ENCODE peak calls at places on chromosomes 12 and 14, in five cellular contexts. One of them, this sample, is unnamed. For H3K9me3, the result is how much of the 10 kb centered on the place peaks cover.

GRCh38 chr14:75252254-75252837 is 26.3 kb upstream of the FOS start:
- DNase-seq in kidney: peak
- DNase-seq in upper lobe of left lung: peak
- DNase-seq in naive thymus-derived CD4-positive, alpha-beta T cell: no peak
- DNase-seq in CD4-positive, alpha-beta memory T cell: no peak
- DNase-seq in this sample: no peak

GRCh38 chr14:71460091-71460490 is 472.1 kb upstream of the RGS6 start:
- DNase-seq in kidney: no peak
- DNase-seq in upper lobe of left lung: no peak
- DNase-seq in naive thymus-derived CD4-positive, alpha-beta T cell: no peak
- DNase-seq in CD4-positive, alpha-beta memory T cell: no peak
- DNase-seq in this sample: no peak

GRCh38 chr12:51320695-51321320 is 3.2 kb downstream of the BIN2 start:
- DNase-seq in naive thymus-derived CD4-positive, alpha-beta T cell: no peak
- DNase-seq in CD4-positive, alpha-beta memory T cell: no peak
- DNase-seq in kidney: no peak
- DNase-seq in upper lobe of left lung: no peak
- DNase-seq in this sample: no peak

GRCh38 chr14:66444271-66444987 is 41.7 kb upstream of the CCDC196 start:
- DNase-seq in kidney: no peak
- DNase-seq in upper lobe of left lung: no peak
- DNase-seq in CD4-positive, alpha-beta memory T cell: no peak
- DNase-seq in naive thymus-derived CD4-positive, alpha-beta T cell: no peak
- DNase-seq in this sample: no peak

GRCh38 chr14:39014460-39014859 is 88.6 kb downstream of the SEC23A start:
- DNase-seq in naive thymus-derived CD4-positive, alpha-beta T cell: no peak
- DNase-seq in CD4-positive, alpha-beta memory T cell: no peak
- DNase-seq in upper lobe of left lung: no peak
- DNase-seq in kidney: no peak
- DNase-seq in this sample: no peak

GRCh38 chr12:7872565-7873304 is at the start of gene SLC2A14:
- DNase-seq in CD4-positive, alpha-beta memory T cell: no peak
- DNase-seq in naive thymus-derived CD4-positive, alpha-beta T cell: no peak
- DNase-seq in kidney: no peak
- DNase-seq in upper lobe of left lung: peak
- DNase-seq in this sample: no peak

GRCh38 chr14:35533357-35534129 is 421 bp upstream of the INSM2 start:
- DNase-seq in upper lobe of left lung: peak
- DNase-seq in CD4-positive, alpha-beta memory T cell: peak
- DNase-seq in naive thymus-derived CD4-positive, alpha-beta T cell: peak
- DNase-seq in kidney: peak
- DNase-seq in this sample: no peak

GRCh38 chr12:1576410-1577240 is 17.8 kb downstream of the FBXL14 start:
- DNase-seq in naive thymus-derived CD4-positive, alpha-beta T cell: no peak
- DNase-seq in upper lobe of left lung: no peak
- DNase-seq in CD4-positive, alpha-beta memory T cell: no peak
- DNase-seq in kidney: peak
- DNase-seq in this sample: no peak

GRCh38 chr12:42759622-42760273 is 170.2 kb upstream of the PRICKLE1 start:
- DNase-seq in naive thymus-derived CD4-positive, alpha-beta T cell: no peak
- DNase-seq in upper lobe of left lung: no peak
- DNase-seq in kidney: no peak
- DNase-seq in CD4-positive, alpha-beta memory T cell: no peak
- DNase-seq in this sample: no peak

GRCh38 chr12:107903377-107904061 is 129.0 kb downstream of the ASCL4 start:
- DNase-seq in kidney: peak
- DNase-seq in upper lobe of left lung: peak
- DNase-seq in naive thymus-derived CD4-positive, alpha-beta T cell: no peak
- DNase-seq in CD4-positive, alpha-beta memory T cell: no peak
- DNase-seq in this sample: no peak

GRCh38 chr12:92216092-92216491 is 70.4 kb upstream of the BTG1 start:
- DNase-seq in upper lobe of left lung: no peak
- DNase-seq in naive thymus-derived CD4-positive, alpha-beta T cell: no peak
- DNase-seq in kidney: no peak
- DNase-seq in CD4-positive, alpha-beta memory T cell: no peak
- DNase-seq in this sample: no peak

GRCh38 chr12:116196752-116197718 is 80.5 kb downstream of the MED13L start:
- DNase-seq in naive thymus-derived CD4-positive, alpha-beta T cell: no peak
- DNase-seq in upper lobe of left lung: no peak
- DNase-seq in CD4-positive, alpha-beta memory T cell: no peak
- DNase-seq in kidney: no peak
- DNase-seq in this sample: no peak

GRCh38 chr12:106138646-106139421 is at the start of gene NUAK1:
- DNase-seq in kidney: peak
- DNase-seq in naive thymus-derived CD4-positive, alpha-beta T cell: no peak
- DNase-seq in upper lobe of left lung: peak
- DNase-seq in CD4-positive, alpha-beta memory T cell: no peak
- DNase-seq in this sample: no peak

GRCh38 chr12:89461190-89461589 is 63.4 kb downstream of the GALNT4 start:
- DNase-seq in naive thymus-derived CD4-positive, alpha-beta T cell: no peak
- DNase-seq in CD4-positive, alpha-beta memory T cell: no peak
- DNase-seq in kidney: no peak
- DNase-seq in upper lobe of left lung: no peak
- DNase-seq in this sample: no peak

GRCh38 chr12:71556881-71557280 is 106.8 kb downstream of the ZFC3H1 start:
- DNase-seq in naive thymus-derived CD4-positive, alpha-beta T cell: no peak
- DNase-seq in upper lobe of left lung: no peak
- DNase-seq in CD4-positive, alpha-beta memory T cell: no peak
- DNase-seq in kidney: no peak
- DNase-seq in this sample: no peak

GRCh38 chr12:52279683-52280318 is 5.4 kb downstream of the KRT86 start:
- DNase-seq in CD4-positive, alpha-beta memory T cell: no peak
- DNase-seq in upper lobe of left lung: no peak
- DNase-seq in naive thymus-derived CD4-positive, alpha-beta T cell: no peak
- DNase-seq in kidney: no peak
- DNase-seq in this sample: no peak

GRCh38 chr14:77314043-77314442 is 6.6 kb downstream of the POMT2 start:
- DNase-seq in naive thymus-derived CD4-positive, alpha-beta T cell: no peak
- DNase-seq in upper lobe of left lung: no peak
- DNase-seq in CD4-positive, alpha-beta memory T cell: no peak
- DNase-seq in kidney: no peak
- DNase-seq in this sample: no peak

GRCh38 chr12:65999564-66000280 is 130.8 kb downstream of the LLPH start:
- DNase-seq in CD4-positive, alpha-beta memory T cell: no peak
- DNase-seq in kidney: no peak
- DNase-seq in naive thymus-derived CD4-positive, alpha-beta T cell: no peak
- DNase-seq in upper lobe of left lung: no peak
- DNase-seq in this sample: no peak

GRCh38 chr14:100135073-100135472 is 24.4 kb downstream of the DEGS2 start:
- DNase-seq in upper lobe of left lung: no peak
- DNase-seq in CD4-positive, alpha-beta memory T cell: no peak
- DNase-seq in kidney: no peak
- DNase-seq in naive thymus-derived CD4-positive, alpha-beta T cell: no peak
- DNase-seq in this sample: no peak

GRCh38 chr12:108611884-108612415 is 14.1 kb upstream of the TMEM119 start:
- DNase-seq in kidney: no peak
- DNase-seq in CD4-positive, alpha-beta memory T cell: peak
- DNase-seq in upper lobe of left lung: no peak
- DNase-seq in naive thymus-derived CD4-positive, alpha-beta T cell: peak
- DNase-seq in this sample: peak

GRCh38 chr14:22071001-22071400 is 397.4 kb upstream of the OR4E1 start:
- DNase-seq in naive thymus-derived CD4-positive, alpha-beta T cell: peak
- DNase-seq in kidney: no peak
- DNase-seq in upper lobe of left lung: no peak
- DNase-seq in CD4-positive, alpha-beta memory T cell: peak
- DNase-seq in this sample: peak

GRCh38 chr12:96073346-96074336 is 38.3 kb upstream of the LTA4H start:
- DNase-seq in upper lobe of left lung: no peak
- DNase-seq in naive thymus-derived CD4-positive, alpha-beta T cell: no peak
- DNase-seq in kidney: no peak
- DNase-seq in CD4-positive, alpha-beta memory T cell: no peak
- DNase-seq in this sample: no peak

GRCh38 chr12:114430306-114430705 is 24.4 kb upstream of the TBX5 start:
- DNase-seq in CD4-positive, alpha-beta memory T cell: no peak
- DNase-seq in kidney: no peak
- DNase-seq in naive thymus-derived CD4-positive, alpha-beta T cell: no peak
- DNase-seq in upper lobe of left lung: no peak
- DNase-seq in this sample: no peak

GRCh38 chr12:97936165-97936564 is 473.6 kb downstream of the RMST start:
- DNase-seq in kidney: no peak
- DNase-seq in CD4-positive, alpha-beta memory T cell: no peak
- DNase-seq in upper lobe of left lung: no peak
- DNase-seq in naive thymus-derived CD4-positive, alpha-beta T cell: no peak
- DNase-seq in this sample: no peak

GRCh38 chr14:65278589-65278988 is 133.9 kb upstream of the FUT8 start:
- DNase-seq in kidney: no peak
- DNase-seq in CD4-positive, alpha-beta memory T cell: no peak
- DNase-seq in upper lobe of left lung: no peak
- DNase-seq in naive thymus-derived CD4-positive, alpha-beta T cell: no peak
- DNase-seq in this sample: no peak

DNA sequence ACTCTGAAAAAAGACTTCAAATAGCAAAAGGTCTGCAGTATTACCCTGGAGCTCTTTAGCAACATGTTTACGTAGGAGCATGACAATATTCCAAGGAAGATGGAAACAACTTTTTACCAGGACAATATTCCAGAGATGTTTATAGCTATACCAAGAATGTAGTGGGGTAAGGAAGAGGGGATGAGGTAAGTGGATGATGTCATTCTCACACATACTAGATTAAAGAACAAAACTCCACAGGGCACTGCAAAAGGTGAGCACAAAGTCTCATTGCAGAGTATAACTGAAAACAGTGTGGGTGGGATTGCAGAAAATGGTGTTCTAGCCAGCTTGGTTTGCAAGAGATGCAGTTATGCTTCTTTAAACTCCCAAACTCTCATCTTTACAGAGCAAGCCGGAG is 8.4 kb downstream of the CMTM5 start:
- DNase-seq in CD4-positive, alpha-beta memory T cell: no peak
- DNase-seq in upper lobe of left lung: no peak
- DNase-seq in naive thymus-derived CD4-positive, alpha-beta T cell: no peak
- DNase-seq in kidney: no peak
- DNase-seq in this sample: no peak
- H3K9me3 ChIP-seq in CD4-positive, alpha-beta memory T cell: under half
- H3K9me3 ChIP-seq in upper lobe of left lung: under half
- H3K9me3 ChIP-seq in naive thymus-derived CD4-positive, alpha-beta T cell: under half
- H3K9me3 ChIP-seq in kidney: under half
- H3K9me3 ChIP-seq in this sample: under half

GRCh38 chr14:105888784-105889665 is 362.6 kb downstream of the TMEM121 start:
- DNase-seq in kidney: peak
- DNase-seq in naive thymus-derived CD4-positive, alpha-beta T cell: no peak
- DNase-seq in upper lobe of left lung: peak
- DNase-seq in CD4-positive, alpha-beta memory T cell: no peak
- DNase-seq in this sample: no peak
- H3K9me3 ChIP-seq in kidney: under half
- H3K9me3 ChIP-seq in naive thymus-derived CD4-positive, alpha-beta T cell: under half
- H3K9me3 ChIP-seq in upper lobe of left lung: under half
- H3K9me3 ChIP-seq in CD4-positive, alpha-beta memory T cell: under half
- H3K9me3 ChIP-seq in this sample: under half

GRCh38 chr14:80172380-80173055 is 38.8 kb downstream of the DIO2 start:
- DNase-seq in kidney: no peak
- DNase-seq in CD4-positive, alpha-beta memory T cell: no peak
- DNase-seq in upper lobe of left lung: no peak
- DNase-seq in naive thymus-derived CD4-positive, alpha-beta T cell: no peak
- DNase-seq in this sample: no peak
- H3K9me3 ChIP-seq in kidney: under half
- H3K9me3 ChIP-seq in CD4-positive, alpha-beta memory T cell: under half
- H3K9me3 ChIP-seq in upper lobe of left lung: under half
- H3K9me3 ChIP-seq in naive thymus-derived CD4-positive, alpha-beta T cell: under half
- H3K9me3 ChIP-seq in this sample: under half

GRCh38 chr14:20001863-20002262 is at the start of gene OR4Q2:
- DNase-seq in naive thymus-derived CD4-positive, alpha-beta T cell: no peak
- DNase-seq in upper lobe of left lung: no peak
- DNase-seq in CD4-positive, alpha-beta memory T cell: no peak
- DNase-seq in kidney: no peak
- DNase-seq in this sample: no peak
- H3K9me3 ChIP-seq in naive thymus-derived CD4-positive, alpha-beta T cell: under half
- H3K9me3 ChIP-seq in upper lobe of left lung: under half
- H3K9me3 ChIP-seq in CD4-positive, alpha-beta memory T cell: under half
- H3K9me3 ChIP-seq in kidney: under half
- H3K9me3 ChIP-seq in this sample: under half

DNA sequence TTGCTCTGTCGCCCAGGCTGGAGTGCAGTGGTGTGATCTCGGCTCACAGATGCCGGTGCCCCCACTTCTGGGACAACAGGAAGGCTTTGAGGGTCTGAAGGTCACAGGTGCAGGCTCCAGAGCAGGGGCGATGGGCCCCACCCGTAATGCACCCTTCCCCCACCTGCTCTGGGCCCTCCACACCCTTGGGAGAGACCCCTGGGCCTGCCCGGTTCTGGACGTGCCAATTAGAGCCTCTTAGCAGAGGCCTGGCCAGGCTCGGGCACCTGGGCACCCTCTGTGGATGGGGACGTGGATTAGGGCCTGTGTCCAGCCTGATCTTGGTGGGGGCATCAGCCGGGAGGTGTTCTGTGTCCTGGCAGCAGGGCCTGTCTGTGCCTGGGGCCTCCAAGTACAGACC is 62.2 kb downstream of the KIF26A start:
- DNase-seq in CD4-positive, alpha-beta memory T cell: no peak
- DNase-seq in upper lobe of left lung: peak
- DNase-seq in naive thymus-derived CD4-positive, alpha-beta T cell: no peak
- DNase-seq in kidney: no peak
- DNase-seq in this sample: no peak
- H3K9me3 ChIP-seq in CD4-positive, alpha-beta memory T cell: under half
- H3K9me3 ChIP-seq in upper lobe of left lung: under half
- H3K9me3 ChIP-seq in naive thymus-derived CD4-positive, alpha-beta T cell: under half
- H3K9me3 ChIP-seq in kidney: under half
- H3K9me3 ChIP-seq in this sample: under half

GRCh38 chr14:106044949-106045596 is 518.7 kb downstream of the TMEM121 start:
- DNase-seq in upper lobe of left lung: peak
- DNase-seq in naive thymus-derived CD4-positive, alpha-beta T cell: peak
- DNase-seq in kidney: peak
- DNase-seq in CD4-positive, alpha-beta memory T cell: peak
- DNase-seq in this sample: peak
- H3K9me3 ChIP-seq in upper lobe of left lung: under half
- H3K9me3 ChIP-seq in naive thymus-derived CD4-positive, alpha-beta T cell: under half
- H3K9me3 ChIP-seq in kidney: under half
- H3K9me3 ChIP-seq in CD4-positive, alpha-beta memory T cell: under half
- H3K9me3 ChIP-seq in this sample: under half

GRCh38 chr14:79318371-79318770 is 892.9 kb downstream of the DIO2 start:
- DNase-seq in kidney: no peak
- DNase-seq in CD4-positive, alpha-beta memory T cell: no peak
- DNase-seq in naive thymus-derived CD4-positive, alpha-beta T cell: no peak
- DNase-seq in upper lobe of left lung: no peak
- DNase-seq in this sample: no peak
- H3K9me3 ChIP-seq in kidney: under half
- H3K9me3 ChIP-seq in CD4-positive, alpha-beta memory T cell: under half
- H3K9me3 ChIP-seq in naive thymus-derived CD4-positive, alpha-beta T cell: under half
- H3K9me3 ChIP-seq in upper lobe of left lung: under half
- H3K9me3 ChIP-seq in this sample: under half

GRCh38 chr12:130425698-130426245 is 88.1 kb downstream of the PIWIL1 start:
- DNase-seq in naive thymus-derived CD4-positive, alpha-beta T cell: no peak
- DNase-seq in CD4-positive, alpha-beta memory T cell: no peak
- DNase-seq in kidney: no peak
- DNase-seq in upper lobe of left lung: peak
- DNase-seq in this sample: no peak
- H3K9me3 ChIP-seq in naive thymus-derived CD4-positive, alpha-beta T cell: under half
- H3K9me3 ChIP-seq in CD4-positive, alpha-beta memory T cell: under half
- H3K9me3 ChIP-seq in kidney: under half
- H3K9me3 ChIP-seq in upper lobe of left lung: under half
- H3K9me3 ChIP-seq in this sample: under half